ENCODE peak calls at places on chromosomes 7 and 10, in ten cellular contexts. M is RWPE1; X is endothelial cell of umbilical vein; O is posterior vena cava; W is right atrium auricular region; G is breast epithelium; N is NB4; H is NCI-H460; C is HAP-1; A is stimulated activated CD8-positive, alpha-beta memory T cell treated with anti-CD3 and anti-CD28 coated beads, Interleukin-7, amount 100 ng/mL, for 4 hours. F is an unnamed sample.

GRCh38 chr7:102415685-102416225 is 17.6 kb upstream of the ORAI2 start:
- DNase-seq in O (no peak), N (no peak), G (no peak), W (no peak), C (no peak), X (peak), M (no peak), H (no peak), A (peak), F (no peak)

GRCh38 chr10:559767-560047 is 129.8 kb downstream of the DIP2C start:
- DNase-seq in O (peak), H (no peak), X (no peak), N (no peak), C (no peak), W (no peak), M (no peak), G (no peak), A (no peak), F (no peak)

GRCh38 chr7:35596061-35596460 is 98.9 kb downstream of the HERPUD2 start:
- DNase-seq in H (no peak), A (no peak), X (peak), W (no peak), N (peak), G (no peak), O (no peak), C (no peak), M (peak), F (no peak)

GRCh38 chr10:30671011-30671616 is 41.6 kb upstream of the LYZL2 start:
- DNase-seq in W (no peak), A (peak), C (peak), N (peak), G (no peak), O (no peak), H (peak), M (peak), X (peak), F (peak)

GRCh38 chr10:23171232-23171876 is 20.8 kb upstream of the PTF1A start:
- DNase-seq in C (peak), G (no peak), N (peak), A (no peak), H (peak), W (no peak), X (peak), O (no peak), M (peak), F (no peak)

GRCh38 chr7:116173051-116174028 is 37.0 kb upstream of the TES start:
- DNase-seq in W (no peak), N (peak), M (peak), H (peak), X (peak), A (no peak), C (peak), O (no peak), G (no peak), F (peak)

GRCh38 chr7:74429153-74429747 is 24.5 kb upstream of the GTF2IRD1 start:
- DNase-seq in W (no peak), H (peak), X (no peak), M (no peak), O (peak), G (no peak), A (no peak), N (peak), C (no peak), F (no peak)

GRCh38 chr7:110522751-110523200 is 568.2 kb upstream of the LRRN3 start:
- DNase-seq in O (no peak), N (no peak), A (no peak), X (no peak), H (no peak), G (no peak), M (peak), W (no peak), C (peak), F (peak)

GRCh38 chr10:92891885-92892705 is 43.8 kb downstream of the EXOC6 start:
- DNase-seq in X (peak), C (peak), H (peak), O (no peak), G (peak), A (no peak), W (no peak), N (no peak), M (peak), F (peak)

GRCh38 chr10:29078919-29079318 is 210.0 kb upstream of the LYZL1 start:
- DNase-seq in C (no peak), A (no peak), H (no peak), W (no peak), O (no peak), X (no peak), M (no peak), N (no peak), G (no peak), F (no peak)

GRCh38 chr10:1054684-1055083 is 1.5 kb upstream of the WDR37 start:
- DNase-seq in X (no peak), G (no peak), N (no peak), W (no peak), C (no peak), M (peak), H (no peak), A (no peak), O (no peak), F (no peak)

GRCh38 chr7:68078311-68078710 is 1081.7 kb downstream of the TYW1 start:
- DNase-seq in C (no peak), W (no peak), X (no peak), G (no peak), H (peak), A (no peak), O (no peak), M (no peak), N (no peak), F (no peak)

GRCh38 chr7:87328281-87328680 is 17.2 kb upstream of the CROT start:
- DNase-seq in X (no peak), O (no peak), G (no peak), M (no peak), W (no peak), A (no peak), N (peak), C (no peak), H (no peak), F (no peak)

GRCh38 chr7:14305233-14305866 is 315.9 kb upstream of the ETV1 start:
- DNase-seq in G (no peak), A (no peak), H (no peak), W (no peak), O (no peak), C (peak), X (no peak), M (no peak), N (no peak), F (no peak)

GRCh38 chr10:80767940-80768339 is 230.2 kb downstream of the SH2D4B start:
- DNase-seq in O (no peak), H (no peak), M (no peak), W (no peak), C (no peak), A (no peak), G (no peak), N (no peak), X (no peak), F (no peak)

GRCh38 chr7:6376820-6377219 is 70.9 kb downstream of the DAGLB start:
- DNase-seq in W (no peak), H (no peak), O (no peak), X (no peak), G (no peak), N (peak), A (no peak), C (no peak), M (no peak), F (no peak)

GRCh38 chr7:43873300-43873699 is 4.0 kb upstream of the MRPS24 start:
- DNase-seq in X (no peak), W (peak), C (no peak), N (no peak), G (no peak), M (peak), H (no peak), O (peak), A (no peak), F (peak)

GRCh38 chr7:25369794-25370193 is 141.5 kb upstream of the NPVF start:
- DNase-seq in C (no peak), A (no peak), G (peak), H (no peak), W (no peak), O (peak), M (no peak), X (no peak), N (no peak), F (no peak)

GRCh38 chr7:28623105-28623730 is 210.9 kb downstream of the CREB5 start:
- DNase-seq in X (no peak), W (no peak), C (no peak), G (no peak), H (no peak), M (no peak), O (no peak), N (no peak), A (no peak), F (no peak)

GRCh38 chr7:855686-856369 is 20.5 kb upstream of the GET4 start:
- DNase-seq in H (no peak), A (no peak), C (peak), X (no peak), O (no peak), G (no peak), W (no peak), M (no peak), N (no peak), F (no peak)

GRCh38 chr7:132066776-132067175 is 509.5 kb downstream of the PLXNA4 start:
- DNase-seq in M (no peak), N (no peak), O (no peak), X (no peak), A (no peak), G (no peak), W (peak), C (no peak), H (no peak), F (no peak)

GRCh38 chr10:24408365-24408764 is 199.4 kb downstream of the KIAA1217 start:
- DNase-seq in G (no peak), C (no peak), W (no peak), A (no peak), N (no peak), H (no peak), O (no peak), X (no peak), M (no peak), F (no peak)

GRCh38 chr7:94829987-94830386 is 77.4 kb upstream of the PPP1R9A start:
- DNase-seq in M (no peak), G (no peak), W (no peak), A (no peak), H (no peak), C (no peak), O (no peak), N (no peak), X (no peak), F (no peak)

GRCh38 chr7:71990138-71990462 is 422.0 kb downstream of the CALN1 start:
- DNase-seq in N (no peak), X (no peak), G (no peak), C (no peak), W (no peak), M (no peak), A (no peak), H (no peak), O (no peak), F (no peak)

GRCh38 chr7:92697414-92697813 is 107.2 kb upstream of the FAM133B start:
- DNase-seq in M (no peak), O (no peak), H (no peak), X (peak), N (no peak), W (no peak), A (no peak), G (no peak), C (no peak), F (no peak)

GRCh38 chr7:4634166-4634565 is 47.9 kb upstream of the FOXK1 start:
- DNase-seq in C (no peak), H (no peak), A (no peak), O (peak), G (no peak), W (no peak), X (no peak), M (no peak), N (peak), F (no peak)

GRCh38 chr10:34434119-34434594 is 380.9 kb downstream of the PARD3 start:
- DNase-seq in H (no peak), N (peak), G (no peak), A (no peak), C (no peak), X (peak), O (no peak), M (no peak), W (no peak), F (no peak)

GRCh38 chr7:155205368-155206285 is 92.1 kb upstream of the INSIG1 start:
- DNase-seq in M (peak), A (peak), X (peak), W (peak), N (peak), O (peak), G (peak), C (peak), H (peak), F (peak)

GRCh38 chr10:16843252-16843870 is 26.1 kb upstream of the RSU1 start:
- DNase-seq in G (no peak), M (peak), H (peak), N (peak), C (no peak), X (peak), O (no peak), W (no peak), A (no peak), F (peak)

GRCh38 chr10:18437486-18437885 is 213.9 kb downstream of the NSUN6 start:
- DNase-seq in W (no peak), M (no peak), A (no peak), O (no peak), G (no peak), H (no peak), X (no peak), N (no peak), C (no peak), F (no peak)

GRCh38 chr7:82715344-82715743 is 271.8 kb upstream of the CACNA2D1 start:
- DNase-seq in G (no peak), A (no peak), O (no peak), X (no peak), M (no peak), C (no peak), W (no peak), H (no peak), N (no peak), F (no peak)

GRCh38 chr7:2922866-2923265 is 78.8 kb upstream of the GNA12 start:
- DNase-seq in C (no peak), O (no peak), H (no peak), G (no peak), W (no peak), X (no peak), M (no peak), A (no peak), N (no peak), F (no peak)

GRCh38 chr10:88473989-88474883 is 108.9 kb downstream of the RNLS start:
- DNase-seq in W (no peak), A (no peak), X (no peak), C (no peak), N (no peak), H (no peak), M (peak), G (peak), O (no peak), F (peak)

GRCh38 chr7:4715385-4715770 is 33.3 kb downstream of the FOXK1 start:
- DNase-seq in X (no peak), H (peak), G (peak), N (peak), W (peak), M (peak), C (no peak), A (no peak), O (peak), F (no peak)

GRCh38 chr7:78039791-78040776 is 241.5 kb downstream of the PHTF2 start:
- DNase-seq in H (peak), G (no peak), O (peak), M (peak), N (peak), A (no peak), W (no peak), X (peak), C (peak), F (peak)

GRCh38 chr7:27160546-27161213 is 4.2 kb upstream of the HOXA7 start:
- DNase-seq in C (peak), O (peak), X (peak), G (peak), H (peak), W (peak), N (peak), M (no peak), A (peak), F (peak)

GRCh38 chr10:95485445-95485844 is 75.7 kb downstream of the SORBS1 start:
- DNase-seq in G (no peak), W (no peak), A (no peak), N (no peak), H (no peak), O (no peak), C (no peak), M (no peak), X (peak), F (no peak)

F was measured in LoVo.